ENCODE peak calls at places on chromosomes 5 and 9, in eight cellular contexts. One of them, this sample, is unnamed.

GRCh38 chr5:149497357-149497756 is 53.9 kb downstream of the CSNK1A1 start:
- DNase-seq in GM13977: no peak
- DNase-seq in ascending aorta: no peak
- DNase-seq in Calu3: no peak
- DNase-seq in neural crest cell: no peak
- DNase-seq in transverse colon: no peak
- DNase-seq in epithelial cell of esophagus: no peak
- DNase-seq in HFF-Myc: peak
- DNase-seq in this sample: no peak

GRCh38 chr9:110575952-110576351 is 3.6 kb downstream of the SVEP1 start:
- DNase-seq in neural crest cell: no peak
- DNase-seq in ascending aorta: no peak
- DNase-seq in epithelial cell of esophagus: peak
- DNase-seq in GM13977: no peak
- DNase-seq in transverse colon: no peak
- DNase-seq in Calu3: no peak
- DNase-seq in HFF-Myc: no peak
- DNase-seq in this sample: no peak

GRCh38 chr9:134463293-134463692 is 137.0 kb downstream of the RXRA start:
- DNase-seq in Calu3: no peak
- DNase-seq in epithelial cell of esophagus: no peak
- DNase-seq in transverse colon: no peak
- DNase-seq in ascending aorta: no peak
- DNase-seq in HFF-Myc: no peak
- DNase-seq in GM13977: no peak
- DNase-seq in neural crest cell: no peak
- DNase-seq in this sample: no peak

GRCh38 chr9:121440265-121440664 is 59.4 kb downstream of the GGTA1 start:
- DNase-seq in HFF-Myc: no peak
- DNase-seq in Calu3: no peak
- DNase-seq in transverse colon: no peak
- DNase-seq in ascending aorta: no peak
- DNase-seq in GM13977: no peak
- DNase-seq in epithelial cell of esophagus: peak
- DNase-seq in neural crest cell: no peak
- DNase-seq in this sample: no peak

GRCh38 chr5:159181152-159181551 is 28.2 kb downstream of the RNF145 start:
- DNase-seq in Calu3: no peak
- DNase-seq in neural crest cell: no peak
- DNase-seq in transverse colon: no peak
- DNase-seq in epithelial cell of esophagus: peak
- DNase-seq in GM13977: peak
- DNase-seq in ascending aorta: no peak
- DNase-seq in HFF-Myc: no peak
- DNase-seq in this sample: no peak

GRCh38 chr5:56313596-56313995 is 80.5 kb upstream of the ANKRD55 start:
- DNase-seq in HFF-Myc: no peak
- DNase-seq in ascending aorta: no peak
- DNase-seq in epithelial cell of esophagus: peak
- DNase-seq in transverse colon: no peak
- DNase-seq in neural crest cell: no peak
- DNase-seq in GM13977: no peak
- DNase-seq in Calu3: no peak
- DNase-seq in this sample: no peak

GRCh38 chr5:4230905-4231561 is 635.4 kb downstream of the IRX1 start:
- DNase-seq in HFF-Myc: no peak
- DNase-seq in ascending aorta: no peak
- DNase-seq in GM13977: no peak
- DNase-seq in neural crest cell: peak
- DNase-seq in epithelial cell of esophagus: no peak
- DNase-seq in transverse colon: no peak
- DNase-seq in Calu3: no peak
- DNase-seq in this sample: no peak

GRCh38 chr5:139908749-139909148 is 113.1 kb downstream of the PSD2 start:
- DNase-seq in ascending aorta: no peak
- DNase-seq in transverse colon: no peak
- DNase-seq in Calu3: peak
- DNase-seq in HFF-Myc: no peak
- DNase-seq in epithelial cell of esophagus: peak
- DNase-seq in neural crest cell: no peak
- DNase-seq in GM13977: no peak
- DNase-seq in this sample: no peak

GRCh38 chr5:150627731-150628545 is 12.5 kb upstream of the SYNPO start:
- DNase-seq in GM13977: no peak
- DNase-seq in Calu3: no peak
- DNase-seq in epithelial cell of esophagus: no peak
- DNase-seq in neural crest cell: no peak
- DNase-seq in ascending aorta: no peak
- DNase-seq in HFF-Myc: no peak
- DNase-seq in transverse colon: no peak
- DNase-seq in this sample: no peak

GRCh38 chr5:18314192-18314778 is 680.0 kb downstream of the TAF11L14 start:
- DNase-seq in ascending aorta: no peak
- DNase-seq in neural crest cell: peak
- DNase-seq in Calu3: peak
- DNase-seq in transverse colon: no peak
- DNase-seq in HFF-Myc: no peak
- DNase-seq in epithelial cell of esophagus: peak
- DNase-seq in GM13977: peak
- DNase-seq in this sample: peak

DNA sequence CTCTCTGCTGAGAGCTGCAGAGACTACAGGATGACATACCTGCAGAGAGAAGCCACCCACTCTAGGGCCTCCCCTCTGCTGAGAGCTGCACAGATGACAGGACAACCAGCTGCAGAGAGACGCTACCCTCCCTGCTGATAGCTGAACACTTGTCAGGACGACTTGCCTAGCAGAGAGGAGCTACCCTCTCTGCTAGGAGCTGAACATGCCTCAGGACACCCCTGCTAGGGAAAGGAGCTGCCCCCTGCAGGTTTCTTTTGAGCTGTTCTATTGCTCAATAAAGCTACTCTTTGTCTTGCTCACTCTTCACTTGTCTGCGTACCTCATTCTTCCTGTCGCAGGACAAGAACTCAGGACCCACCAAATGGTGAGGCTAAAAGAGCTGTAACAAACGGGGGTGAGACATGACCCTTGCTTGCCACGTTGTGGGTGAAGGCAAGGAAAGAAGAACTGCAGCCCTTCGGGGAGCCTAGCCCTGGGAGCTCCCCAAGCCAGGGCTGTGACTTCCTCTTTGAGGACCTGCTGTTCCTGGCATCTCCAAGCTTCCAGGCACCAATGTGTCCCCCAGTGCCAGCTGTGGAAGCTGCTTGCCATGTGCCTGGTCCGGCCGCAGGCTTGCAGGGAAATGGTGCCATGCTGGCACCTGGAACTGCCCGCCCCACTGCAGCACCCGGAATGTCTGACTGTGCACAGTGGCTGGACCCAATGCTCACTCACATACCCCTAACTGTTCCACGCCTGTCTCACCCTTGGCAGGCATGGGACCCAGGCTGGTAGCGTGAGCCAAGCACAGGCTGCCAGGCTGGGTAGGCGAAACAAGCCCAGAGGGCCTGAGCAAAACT is 5.1 kb upstream of the TESK1 start:
- DNase-seq in HFF-Myc: no peak
- DNase-seq in transverse colon: no peak
- DNase-seq in Calu3: no peak
- DNase-seq in neural crest cell: no peak
- DNase-seq in epithelial cell of esophagus: no peak
- DNase-seq in GM13977: no peak
- DNase-seq in ascending aorta: no peak
- DNase-seq in this sample: no peak
- TF ChIP-seq CTCF in HFF-Myc: peak
- TF ChIP-seq CTCF in transverse colon: no peak
- TF ChIP-seq CTCF in Calu3: no peak
- TF ChIP-seq CTCF in neural crest cell: no peak
- TF ChIP-seq CTCF in epithelial cell of esophagus: no peak
- TF ChIP-seq CTCF in GM13977: no peak
- TF ChIP-seq CTCF in ascending aorta: no peak
- TF ChIP-seq CTCF in this sample: no peak

DNA sequence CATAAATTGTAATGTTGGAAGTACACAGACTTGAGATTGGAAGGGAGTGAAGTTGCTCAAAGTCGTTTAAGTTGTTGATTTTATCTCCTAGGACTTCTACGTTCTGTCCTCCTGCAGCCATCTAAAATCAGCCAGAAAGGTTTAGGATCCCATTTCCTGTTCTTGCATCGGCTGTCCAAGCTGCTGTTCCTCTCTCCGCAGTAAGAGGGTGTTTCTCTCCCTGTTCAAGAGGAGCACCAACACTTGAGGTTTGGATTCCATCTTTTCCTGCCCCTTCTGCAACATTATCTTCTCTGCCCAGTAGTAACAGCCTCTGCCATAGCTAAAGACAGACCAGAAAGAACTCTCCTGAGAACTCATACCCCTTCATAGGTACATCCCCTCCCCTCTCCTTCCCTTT is 373.4 kb downstream of the GADD45G start:
- DNase-seq in Calu3: no peak
- DNase-seq in HFF-Myc: no peak
- DNase-seq in transverse colon: no peak
- DNase-seq in neural crest cell: no peak
- DNase-seq in epithelial cell of esophagus: peak
- DNase-seq in GM13977: no peak
- DNase-seq in ascending aorta: no peak
- DNase-seq in this sample: no peak
- TF ChIP-seq CTCF in Calu3: no peak
- TF ChIP-seq CTCF in HFF-Myc: peak
- TF ChIP-seq CTCF in transverse colon: peak
- TF ChIP-seq CTCF in neural crest cell: peak
- TF ChIP-seq CTCF in epithelial cell of esophagus: peak
- TF ChIP-seq CTCF in GM13977: no peak
- TF ChIP-seq CTCF in ascending aorta: no peak
- TF ChIP-seq CTCF in this sample: no peak

GRCh38 chr9:129175825-129176633 is 2.0 kb downstream of the IER5L start:
- DNase-seq in transverse colon: peak
- DNase-seq in Calu3: peak
- DNase-seq in neural crest cell: peak
- DNase-seq in ascending aorta: peak
- DNase-seq in GM13977: peak
- DNase-seq in HFF-Myc: peak
- DNase-seq in epithelial cell of esophagus: peak
- DNase-seq in this sample: peak

GRCh38 chr9:129173296-129174101 is 4.6 kb downstream of the IER5L start:
- DNase-seq in Calu3: no peak
- DNase-seq in GM13977: no peak
- DNase-seq in ascending aorta: no peak
- DNase-seq in HFF-Myc: no peak
- DNase-seq in transverse colon: no peak
- DNase-seq in epithelial cell of esophagus: no peak
- DNase-seq in neural crest cell: no peak
- DNase-seq in this sample: no peak

GRCh38 chr9:129175515-129175824 is 2.6 kb downstream of the IER5L start:
- DNase-seq in epithelial cell of esophagus: no peak
- DNase-seq in transverse colon: no peak
- DNase-seq in Calu3: no peak
- DNase-seq in GM13977: no peak
- DNase-seq in HFF-Myc: no peak
- DNase-seq in neural crest cell: no peak
- DNase-seq in ascending aorta: no peak
- DNase-seq in this sample: no peak

GRCh38 chr9:129174102-129174723 is 3.8 kb downstream of the IER5L start:
- DNase-seq in neural crest cell: peak
- DNase-seq in epithelial cell of esophagus: peak
- DNase-seq in ascending aorta: peak
- DNase-seq in Calu3: peak
- DNase-seq in GM13977: peak
- DNase-seq in transverse colon: peak
- DNase-seq in HFF-Myc: peak
- DNase-seq in this sample: peak

GRCh38 chr9:129174724-129175514 is 3.1 kb downstream of the IER5L start:
- DNase-seq in GM13977: peak
- DNase-seq in ascending aorta: peak
- DNase-seq in epithelial cell of esophagus: peak
- DNase-seq in neural crest cell: peak
- DNase-seq in Calu3: peak
- DNase-seq in HFF-Myc: peak
- DNase-seq in transverse colon: peak
- DNase-seq in this sample: peak
- TF ChIP-seq CTCF in GM13977: no peak
- TF ChIP-seq CTCF in ascending aorta: no peak
- TF ChIP-seq CTCF in epithelial cell of esophagus: peak
- TF ChIP-seq CTCF in neural crest cell: peak
- TF ChIP-seq CTCF in Calu3: no peak
- TF ChIP-seq CTCF in HFF-Myc: no peak
- TF ChIP-seq CTCF in transverse colon: no peak
- TF ChIP-seq CTCF in this sample: no peak

GRCh38 chr5:141780240-141780951 is 97.8 kb downstream of the PCDH1 start:
- DNase-seq in Calu3: no peak
- DNase-seq in GM13977: no peak
- DNase-seq in epithelial cell of esophagus: no peak
- DNase-seq in neural crest cell: no peak
- DNase-seq in ascending aorta: no peak
- DNase-seq in HFF-Myc: no peak
- DNase-seq in transverse colon: no peak
- DNase-seq in this sample: no peak
- TF ChIP-seq CTCF in Calu3: no peak
- TF ChIP-seq CTCF in GM13977: no peak
- TF ChIP-seq CTCF in epithelial cell of esophagus: no peak
- TF ChIP-seq CTCF in neural crest cell: no peak
- TF ChIP-seq CTCF in ascending aorta: no peak
- TF ChIP-seq CTCF in HFF-Myc: no peak
- TF ChIP-seq CTCF in transverse colon: no peak
- TF ChIP-seq CTCF in this sample: no peak

GRCh38 chr5:54159153-54159836 is 151.1 kb downstream of the ARL15 start:
- DNase-seq in neural crest cell: no peak
- DNase-seq in HFF-Myc: no peak
- DNase-seq in ascending aorta: no peak
- DNase-seq in transverse colon: no peak
- DNase-seq in GM13977: no peak
- DNase-seq in Calu3: no peak
- DNase-seq in epithelial cell of esophagus: peak
- DNase-seq in this sample: peak
- TF ChIP-seq CTCF in neural crest cell: no peak
- TF ChIP-seq CTCF in HFF-Myc: no peak
- TF ChIP-seq CTCF in ascending aorta: no peak
- TF ChIP-seq CTCF in transverse colon: no peak
- TF ChIP-seq CTCF in GM13977: peak
- TF ChIP-seq CTCF in Calu3: no peak
- TF ChIP-seq CTCF in epithelial cell of esophagus: peak
- TF ChIP-seq CTCF in this sample: peak